ENCODE peak calls at places on chromosomes 3 and 15, in four cellular contexts. S is neuronal stem cell, W is IMR-90, G is H1. J is an unnamed sample.

GRCh38 chr15:64851503-64851840 is 9.8 kb downstream of the PLEKHO2 start:
- DNase-seq in S (no peak), G (no peak), W (peak), J (peak)

GRCh38 chr3:72907131-72907697 is 19.4 kb downstream of the GXYLT2 start:
- DNase-seq in S (no peak), W (peak), G (no peak), J (no peak)

GRCh38 chr3:195870442-195870841 is 37.9 kb downstream of the TNK2 start:
- DNase-seq in S (no peak), G (no peak), W (no peak), J (no peak)

GRCh38 chr3:125280966-125281365 is 68.4 kb upstream of the SLC12A8 start:
- DNase-seq in G (no peak), S (no peak), W (peak), J (no peak)

GRCh38 chr3:64916937-64917336 is 229.1 kb upstream of the ADAMTS9 start:
- DNase-seq in S (no peak), G (no peak), W (no peak), J (peak)

GRCh38 chr3:38650248-38650940 is 907 bp upstream of the SCN5A start:
- DNase-seq in S (no peak), W (no peak), G (peak), J (peak)

GRCh38 chr3:182240474-182240873 is 528.7 kb downstream of the SOX2 start:
- DNase-seq in W (no peak), S (no peak), G (no peak), J (no peak)

GRCh38 chr3:42778644-42779043 is 5.6 kb upstream of the CCDC13 start:
- DNase-seq in W (peak), G (no peak), S (no peak), J (no peak)

GRCh38 chr3:125032683-125033082 is 23.1 kb downstream of the HEG1 start:
- DNase-seq in G (no peak), W (no peak), S (no peak), J (no peak)

GRCh38 chr15:46260937-46261336 is 626.1 kb downstream of the SQOR start:
- DNase-seq in S (no peak), G (no peak), W (no peak), J (peak)

GRCh38 chr3:17544632-17545031 is 197.8 kb downstream of the TBC1D5 start:
- DNase-seq in W (peak), S (no peak), G (no peak), J (no peak)

GRCh38 chr3:191762323-191762960 is 301.5 kb downstream of the PYDC2 start:
- DNase-seq in G (no peak), W (no peak), S (no peak), J (no peak)

GRCh38 chr15:42921049-42921731 is 612 bp upstream of the TTBK2 start:
- DNase-seq in S (peak), G (no peak), W (peak), J (no peak)

GRCh38 chr15:42427429-42428223 is 63.3 kb downstream of the ZNF106 start:
- DNase-seq in W (peak), G (no peak), S (no peak), J (no peak)

GRCh38 chr15:55586808-55587207 is 1.3 kb downstream of the PYGO1 start:
- DNase-seq in W (peak), G (no peak), S (no peak), J (no peak)

GRCh38 chr15:55589297-55589696 is 1.2 kb upstream of the PYGO1 start:
- DNase-seq in W (no peak), S (no peak), G (no peak), J (no peak)

GRCh38 chr15:55588070-55588817 is at the start of gene PYGO1:
- DNase-seq in W (peak), G (peak), S (peak), J (peak)

GRCh38 chr15:55588818-55589122 is 625 bp upstream of the PYGO1 start:
- DNase-seq in G (no peak), W (no peak), S (no peak), J (no peak)

DNA sequence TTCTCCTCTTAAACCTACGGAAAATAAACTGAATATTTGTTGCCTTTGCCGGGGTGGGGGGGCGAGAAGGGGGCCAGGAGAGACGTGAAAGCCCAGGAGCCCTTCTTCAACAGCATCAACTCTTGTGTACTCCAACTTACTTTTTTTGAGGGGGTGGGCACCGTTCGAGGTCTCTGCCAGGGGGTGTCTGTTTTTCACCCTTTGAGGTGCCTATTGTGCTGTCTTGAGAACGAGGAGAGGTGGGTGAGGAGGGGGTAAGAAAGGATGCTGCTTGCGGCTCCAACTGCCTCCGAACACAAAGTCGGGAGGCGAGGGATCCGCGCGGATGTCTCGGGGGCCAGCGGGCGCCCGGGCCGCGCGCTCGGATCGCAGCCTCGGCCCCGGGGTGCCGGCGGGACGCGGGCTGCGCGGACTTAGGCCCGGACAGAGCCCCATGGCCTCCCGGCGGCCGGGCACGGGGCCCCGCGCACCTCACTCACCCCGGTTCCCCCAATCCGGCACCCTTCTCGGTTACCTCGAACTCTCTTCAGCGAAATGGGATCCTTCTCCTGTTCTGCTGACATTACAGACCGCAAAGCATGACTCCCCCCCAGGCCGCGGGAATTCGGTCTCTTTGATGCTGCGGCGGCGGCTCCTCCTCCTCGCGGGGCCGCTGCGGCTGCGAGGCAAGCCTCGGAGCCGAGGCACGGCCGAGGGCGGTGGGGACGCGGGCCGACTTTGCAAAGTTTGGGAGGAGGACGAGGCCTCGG is 650 bp downstream of the PYGO1 start:
- DNase-seq in S (peak), W (peak), G (peak), J (peak)
- H4K8ac ChIP-seq in S (peak), W (peak), G (no peak), J (no peak)

GRCh38 chr3:48935530-48935929 is 16.9 kb downstream of the ARIH2 start:
- DNase-seq in W (no peak), G (no peak), S (no peak), J (no peak)

GRCh38 chr3:48930590-48930989 is 11.9 kb downstream of the ARIH2 start:
- DNase-seq in W (no peak), G (no peak), S (no peak), J (no peak)

GRCh38 chr3:48931944-48932580 is 13.4 kb downstream of the ARIH2 start:
- DNase-seq in S (no peak), W (no peak), G (no peak), J (no peak)

GRCh38 chr3:48938156-48938555 is 19.5 kb downstream of the ARIH2 start:
- DNase-seq in G (no peak), S (no peak), W (peak), J (no peak)

DNA sequence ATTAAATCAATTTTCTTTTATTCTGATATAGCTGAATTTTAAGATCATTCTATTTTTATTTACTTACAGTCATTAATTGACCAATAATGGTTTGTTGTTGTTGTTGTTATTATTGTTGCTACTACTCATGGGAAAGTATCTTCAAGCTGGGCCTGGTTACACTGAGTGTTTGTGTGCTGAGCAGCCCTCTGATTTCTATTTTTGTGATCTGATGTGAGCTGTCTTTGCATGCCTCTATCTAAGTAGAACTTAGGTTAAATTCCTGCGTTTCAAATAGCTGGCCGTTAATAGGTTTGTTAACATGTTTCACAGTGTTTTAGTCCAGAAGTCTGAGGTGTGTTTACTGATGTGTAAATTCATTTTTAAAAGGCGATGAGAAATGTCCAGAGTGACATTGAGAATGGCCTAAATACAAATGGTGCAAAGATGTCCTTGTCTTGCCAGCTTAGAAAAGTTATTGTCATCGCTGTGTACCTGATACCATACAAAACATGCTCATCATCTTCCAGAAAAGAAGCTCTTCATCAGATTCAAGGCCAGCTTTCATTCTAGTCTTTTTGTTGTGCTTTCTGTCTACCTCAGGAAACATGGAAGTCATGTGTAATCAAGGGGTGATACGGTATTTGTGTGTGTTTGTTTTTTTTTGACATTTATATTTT is 15.8 kb downstream of the ARIH2 start:
- DNase-seq in G (no peak), S (no peak), W (no peak), J (no peak)
- H3K4ac ChIP-seq in G (no peak), S (no peak), W (no peak), J (no peak)

GRCh38 chr15:59676565-59676964 is 12.6 kb downstream of the BNIP2 start:
- DNase-seq in W (no peak), S (no peak), G (no peak), J (no peak)
- H3K18ac ChIP-seq in W (no peak), S (no peak), G (no peak), J (no peak)

GRCh38 chr3:149163066-149163465 is 33.6 kb downstream of the HPS3 start:
- DNase-seq in G (no peak), S (no peak), W (no peak), J (no peak)
- H4K8ac ChIP-seq in G (no peak), S (no peak), W (no peak), J (no peak)

GRCh38 chr3:48685293-48685602 is 467 bp downstream of the NCKIPSD start:
- DNase-seq in W (no peak), G (no peak), S (no peak), J (no peak)
- H3K4ac ChIP-seq in W (peak), G (no peak), S (no peak), J (no peak)

DNA sequence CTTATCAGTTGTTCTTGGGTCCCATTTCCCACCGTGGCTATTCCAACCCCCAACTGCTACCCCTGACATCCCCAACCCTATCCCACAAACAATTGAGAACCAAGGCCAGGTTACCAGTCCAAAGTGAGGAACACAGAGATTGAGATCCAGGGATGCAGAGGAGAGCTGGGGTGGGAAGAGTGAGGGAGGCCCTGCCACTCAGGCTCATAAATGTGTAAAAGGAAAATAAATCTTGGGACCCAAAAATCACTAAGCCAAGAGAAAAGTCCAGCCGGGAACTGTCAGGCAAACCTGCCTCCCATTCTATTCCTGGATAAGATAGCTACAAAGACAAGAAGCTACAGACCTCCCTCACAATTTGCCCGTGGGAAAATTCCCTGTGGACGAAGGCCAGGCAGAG is 101.1 kb upstream of the DLG1 start:
- DNase-seq in W (no peak), S (no peak), G (no peak), J (no peak)
- H3K18ac ChIP-seq in W (no peak), S (no peak), G (no peak), J (no peak)

DNA sequence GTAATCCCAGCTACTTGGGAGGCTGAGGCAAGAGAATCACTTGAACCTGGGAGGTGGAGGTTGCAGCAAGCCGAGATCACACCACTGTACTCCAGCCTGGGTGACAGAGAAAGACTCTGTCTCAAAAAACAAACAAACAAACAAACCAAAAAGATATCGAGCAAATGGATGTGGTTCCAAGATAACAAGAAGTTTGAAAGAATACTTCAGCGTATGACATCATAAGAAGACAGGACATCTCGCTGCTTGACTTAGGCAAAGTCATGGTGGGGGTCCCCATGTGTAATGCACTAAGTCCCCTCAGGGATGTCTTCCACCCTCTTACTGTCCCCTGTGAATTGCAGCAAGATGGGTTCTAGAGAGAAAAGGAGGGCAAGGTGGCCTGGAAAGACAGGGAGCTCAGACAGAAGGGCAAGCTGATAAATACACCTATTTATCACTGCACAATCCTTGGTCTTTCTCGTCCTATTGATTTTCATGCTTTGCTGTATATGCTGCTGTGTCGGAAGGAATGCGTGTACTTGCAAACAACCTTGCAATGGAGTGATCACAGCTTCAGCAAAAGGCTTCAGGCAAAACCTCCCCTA is 115.0 kb downstream of the BDH1 start:
- DNase-seq in W (no peak), G (no peak), S (no peak), J (no peak)
- H4K8ac ChIP-seq in W (no peak), G (no peak), S (no peak), J (no peak)

DNA sequence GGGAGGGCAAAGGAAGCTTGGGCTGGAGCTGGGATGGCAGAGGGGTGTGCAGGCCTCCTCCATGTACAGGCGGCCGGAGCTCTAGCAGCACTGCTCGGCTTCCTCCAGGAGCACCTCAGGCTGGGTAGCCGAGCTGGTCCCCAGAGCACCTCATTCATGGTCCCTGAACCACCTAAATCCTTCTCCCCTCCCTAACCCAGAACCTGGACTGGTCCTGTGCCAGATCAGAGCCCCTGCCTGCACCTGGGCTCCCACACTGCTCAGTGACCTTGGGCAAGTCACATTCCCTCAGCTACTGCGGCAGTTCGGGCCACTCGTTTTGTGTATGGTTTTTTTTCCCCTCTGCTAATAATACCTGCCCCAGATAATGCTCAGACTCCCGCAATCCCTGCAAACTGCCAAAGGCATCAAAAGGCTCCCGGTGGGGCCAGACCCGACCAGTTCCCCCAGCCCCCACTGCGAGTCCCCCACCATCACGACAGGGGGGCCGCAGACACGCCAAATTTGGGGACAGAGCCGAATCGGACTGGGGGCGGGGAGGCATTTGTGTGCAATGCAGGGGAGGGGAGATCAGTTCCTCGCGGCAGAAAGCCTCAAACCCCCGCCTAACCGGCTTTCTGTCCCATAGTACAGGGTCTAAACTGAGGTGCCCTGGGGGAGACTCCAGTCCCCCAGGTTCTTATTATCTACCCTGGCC is 1.3 kb downstream of the SEMA7A start:
- DNase-seq in G (no peak), S (no peak), W (no peak), J (no peak)
- H3K4ac ChIP-seq in G (no peak), S (no peak), W (peak), J (no peak)

GRCh38 chr3:141660598-141660947 is 77.5 kb upstream of the RNF7 start:
- DNase-seq in G (no peak), S (no peak), W (peak), J (no peak)

GRCh38 chr3:141661229-141662196 is 76.6 kb upstream of the RNF7 start:
- DNase-seq in G (no peak), W (no peak), S (no peak), J (no peak)

GRCh38 chr3:141656771-141657170 is 81.3 kb upstream of the RNF7 start:
- DNase-seq in S (no peak), W (peak), G (no peak), J (no peak)

GRCh38 chr3:141663993-141664392 is 74.1 kb upstream of the RNF7 start:
- DNase-seq in W (peak), G (no peak), S (no peak), J (no peak)

DNA sequence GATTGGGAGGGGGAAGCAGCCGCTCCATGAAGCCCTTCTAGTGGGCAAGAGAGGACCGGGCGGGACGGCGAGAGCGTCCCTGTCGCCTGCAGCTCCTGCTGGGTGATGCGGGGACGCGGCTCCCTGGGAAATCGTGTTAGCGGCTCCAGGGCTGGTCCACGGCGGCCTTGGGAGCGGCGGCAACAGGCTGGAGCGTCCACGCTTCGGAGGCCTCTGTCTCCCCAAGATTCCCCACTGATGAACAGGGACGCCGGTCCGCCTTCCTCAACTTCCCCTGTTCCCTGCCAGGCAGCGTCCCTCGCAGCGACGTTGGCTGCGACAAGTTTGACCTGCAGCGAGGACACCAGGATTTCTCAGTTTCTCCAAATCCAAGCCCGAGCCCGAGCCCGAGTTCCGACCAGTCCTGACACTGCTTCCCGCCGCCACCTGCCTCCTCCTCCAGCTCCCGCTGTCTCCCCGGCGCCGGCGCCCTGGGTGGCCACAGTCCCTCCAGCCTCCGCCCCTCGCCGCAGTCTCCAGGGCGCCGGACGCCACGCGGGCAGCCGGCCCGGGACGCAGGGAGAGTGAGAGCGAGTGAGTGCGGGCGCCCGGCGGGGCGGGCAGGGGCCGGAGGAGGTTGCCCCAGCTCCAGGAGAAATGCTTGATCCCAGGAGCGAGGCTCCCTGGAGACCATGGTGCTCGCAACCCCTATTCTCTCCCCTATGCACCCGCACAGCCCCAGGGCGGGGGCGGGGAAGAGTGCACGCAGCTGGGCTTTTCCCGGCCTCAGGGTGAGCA is 78.1 kb upstream of the RNF7 start:
- DNase-seq in G (peak), S (peak), W (peak), J (peak)
- H3K18ac ChIP-seq in G (peak), S (peak), W (no peak), J (peak)

GRCh38 chr3:111087924-111088469 is 16.4 kb downstream of the NECTIN3 start:
- DNase-seq in S (no peak), W (no peak), G (no peak), J (peak)
- H4K8ac ChIP-seq in S (no peak), W (no peak), G (no peak), J (no peak)

J was measured in H9.